ENCODE peak calls at places on chromosomes 7 and 10, in four cellular contexts. One of them, this sample, is unnamed.

GRCh38 chr10:32189400-32190084 is 133.3 kb upstream of the KIF5B start:
- DNase-seq in K562: peak
- DNase-seq in GM12878: no peak
- DNase-seq in HepG2: peak
- DNase-seq in this sample: no peak

GRCh38 chr10:90398551-90398950 is 459.3 kb downstream of the HTR7 start:
- DNase-seq in HepG2: no peak
- DNase-seq in K562: no peak
- DNase-seq in GM12878: no peak
- DNase-seq in this sample: no peak

GRCh38 chr7:68688416-68689086 is 909.7 kb upstream of the AUTS2 start:
- DNase-seq in HepG2: no peak
- DNase-seq in K562: no peak
- DNase-seq in GM12878: no peak
- DNase-seq in this sample: no peak

GRCh38 chr10:61257956-61258496 is 195.2 kb downstream of the TMEM26 start:
- DNase-seq in K562: no peak
- DNase-seq in HepG2: no peak
- DNase-seq in GM12878: no peak
- DNase-seq in this sample: no peak

GRCh38 chr10:81894616-81895015 is 19.6 kb downstream of the NRG3 start:
- DNase-seq in GM12878: no peak
- DNase-seq in K562: no peak
- DNase-seq in HepG2: no peak
- DNase-seq in this sample: no peak

GRCh38 chr7:113698556-113699220 is 220.1 kb downstream of the PPP1R3A start:
- DNase-seq in K562: peak
- DNase-seq in GM12878: no peak
- DNase-seq in HepG2: peak
- DNase-seq in this sample: no peak

GRCh38 chr10:78464118-78464855 is 430.6 kb downstream of the RPS24 start:
- DNase-seq in HepG2: no peak
- DNase-seq in GM12878: no peak
- DNase-seq in K562: no peak
- DNase-seq in this sample: no peak

GRCh38 chr7:93327006-93327633 is 95.0 kb downstream of the VPS50 start:
- DNase-seq in GM12878: no peak
- DNase-seq in HepG2: no peak
- DNase-seq in K562: no peak
- DNase-seq in this sample: no peak

GRCh38 chr10:70918851-70919530 is 30.6 kb upstream of the PCBD1 start:
- DNase-seq in HepG2: no peak
- DNase-seq in K562: peak
- DNase-seq in GM12878: no peak
- DNase-seq in this sample: no peak

GRCh38 chr7:18555968-18556367 is 60.4 kb downstream of the HDAC9 start:
- DNase-seq in GM12878: no peak
- DNase-seq in HepG2: no peak
- DNase-seq in K562: no peak
- DNase-seq in this sample: no peak

GRCh38 chr7:127907638-127908040 is 123.6 kb downstream of the LRRC4 start:
- DNase-seq in HepG2: peak
- DNase-seq in GM12878: no peak
- DNase-seq in K562: no peak
- DNase-seq in this sample: no peak

GRCh38 chr7:103714377-103714927 is 268.4 kb upstream of the SLC26A5 start:
- DNase-seq in K562: no peak
- DNase-seq in GM12878: no peak
- DNase-seq in HepG2: no peak
- DNase-seq in this sample: no peak

GRCh38 chr7:1709900-1710299 is 39.8 kb downstream of the ELFN1 start:
- DNase-seq in HepG2: no peak
- DNase-seq in K562: peak
- DNase-seq in GM12878: no peak
- DNase-seq in this sample: peak

GRCh38 chr10:5525581-5526271 is 965 bp downstream of the CALML3 start:
- DNase-seq in K562: no peak
- DNase-seq in HepG2: no peak
- DNase-seq in GM12878: no peak
- DNase-seq in this sample: no peak

GRCh38 chr7:40526951-40527350 is 392.1 kb downstream of the SUGCT start:
- DNase-seq in GM12878: no peak
- DNase-seq in HepG2: no peak
- DNase-seq in K562: no peak
- DNase-seq in this sample: no peak

GRCh38 chr10:79241990-79242619 is 105.2 kb upstream of the PPIF start:
- DNase-seq in K562: peak
- DNase-seq in GM12878: no peak
- DNase-seq in HepG2: no peak
- DNase-seq in this sample: no peak

GRCh38 chr7:151051108-151051507 is 2.8 kb downstream of the ASIC3 start:
- DNase-seq in K562: peak
- DNase-seq in GM12878: no peak
- DNase-seq in HepG2: no peak
- DNase-seq in this sample: no peak

GRCh38 chr10:30718877-30719268 is 89.3 kb upstream of the LYZL2 start:
- DNase-seq in HepG2: no peak
- DNase-seq in GM12878: no peak
- DNase-seq in K562: no peak
- DNase-seq in this sample: no peak

GRCh38 chr10:103985726-103986125 is 18.8 kb downstream of the SLK start:
- DNase-seq in K562: no peak
- DNase-seq in HepG2: no peak
- DNase-seq in GM12878: no peak
- DNase-seq in this sample: no peak

GRCh38 chr7:116541951-116542350 is 17.1 kb downstream of the CAV1 start:
- DNase-seq in HepG2: no peak
- DNase-seq in GM12878: no peak
- DNase-seq in K562: no peak
- DNase-seq in this sample: no peak

GRCh38 chr10:92124524-92125168 is 166.2 kb downstream of the CPEB3 start:
- DNase-seq in HepG2: peak
- DNase-seq in GM12878: no peak
- DNase-seq in K562: no peak
- DNase-seq in this sample: peak

DNA sequence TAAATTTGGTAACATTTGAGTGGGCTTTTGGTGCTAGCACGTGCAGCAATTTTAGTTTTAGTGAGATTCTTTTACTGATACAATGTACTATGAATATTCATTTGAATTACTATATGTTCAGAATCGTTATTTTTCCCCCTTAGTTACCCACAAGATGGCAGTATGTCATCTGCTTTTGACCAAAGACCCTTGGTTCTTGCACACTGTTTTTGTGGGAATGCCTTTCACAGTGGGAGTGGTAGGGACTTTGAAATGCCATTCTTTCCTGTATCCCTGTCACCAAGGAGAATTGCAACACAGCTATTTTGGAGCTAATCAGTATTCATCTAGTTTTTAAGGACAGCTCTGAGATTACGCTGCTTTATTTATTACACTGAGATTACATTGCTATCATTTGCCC is 40.6 kb downstream of the SEC23IP start:
- DNase-seq in K562: peak
- DNase-seq in GM12878: no peak
- DNase-seq in HepG2: peak
- DNase-seq in this sample: peak
- TF ChIP-seq KDM1A in K562: no peak
- TF ChIP-seq KDM1A in GM12878: no peak
- TF ChIP-seq KDM1A in HepG2: no peak
- TF ChIP-seq KDM1A in this sample: no peak

DNA sequence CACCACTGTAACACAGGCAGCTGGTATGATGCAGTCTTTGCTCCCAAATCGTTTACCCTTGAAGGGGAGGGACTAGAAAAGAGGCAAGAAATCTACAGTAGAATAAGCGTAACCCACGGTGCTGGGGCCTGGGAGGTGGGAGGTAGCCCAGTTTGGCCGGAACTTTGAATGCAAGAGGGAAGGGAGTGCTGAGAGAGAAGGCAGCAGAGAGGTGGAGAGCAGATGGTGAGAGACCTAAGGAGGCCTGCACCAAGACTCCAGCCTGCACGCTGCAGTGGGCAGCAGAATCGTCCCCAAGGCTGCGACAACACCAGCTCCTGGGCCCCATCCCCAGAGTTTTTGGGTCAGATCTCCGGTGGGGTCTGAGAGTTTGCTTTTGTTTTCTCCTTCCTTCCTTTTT is 547.5 kb downstream of the GALNT17 start:
- DNase-seq in HepG2: no peak
- DNase-seq in K562: no peak
- DNase-seq in GM12878: no peak
- DNase-seq in this sample: no peak
- TF ChIP-seq MYC in HepG2: no peak
- TF ChIP-seq MYC in K562: no peak
- TF ChIP-seq MYC in GM12878: no peak
- TF ChIP-seq MYC in this sample: no peak

GRCh38 chr7:30379131-30379530 is 94.7 kb downstream of the ZNRF2 start:
- DNase-seq in K562: no peak
- DNase-seq in HepG2: no peak
- DNase-seq in GM12878: no peak
- DNase-seq in this sample: no peak

GRCh38 chr7:30382607-30383006 is 96.0 kb downstream of the NOD1 start:
- DNase-seq in GM12878: no peak
- DNase-seq in HepG2: no peak
- DNase-seq in K562: no peak
- DNase-seq in this sample: no peak

GRCh38 chr7:30378275-30378674 is 93.9 kb downstream of the ZNRF2 start:
- DNase-seq in GM12878: no peak
- DNase-seq in K562: no peak
- DNase-seq in HepG2: peak
- DNase-seq in this sample: no peak

GRCh38 chr7:30379741-30380140 is 95.3 kb downstream of the ZNRF2 start:
- DNase-seq in K562: no peak
- DNase-seq in GM12878: no peak
- DNase-seq in HepG2: no peak
- DNase-seq in this sample: no peak

DNA sequence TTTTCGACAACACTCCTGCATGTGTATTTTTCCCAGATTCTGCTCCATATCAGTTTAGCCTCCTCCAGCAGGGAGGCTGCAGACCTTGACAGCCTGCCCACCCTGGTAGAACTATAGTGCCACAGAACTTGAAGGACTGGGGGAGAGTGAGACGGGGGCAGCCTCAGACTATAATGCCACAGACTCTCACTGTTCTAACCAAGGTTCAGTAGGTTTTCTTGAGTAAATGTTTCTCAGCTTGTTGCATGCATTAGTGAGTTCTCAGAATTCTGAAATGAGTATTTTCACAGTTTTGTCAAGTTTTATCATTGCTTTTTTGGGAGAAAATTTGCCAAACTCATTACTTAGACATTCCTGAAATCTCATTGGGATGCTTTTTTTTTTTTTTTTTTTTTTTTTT is 95.9 kb downstream of the ZNRF2 start:
- DNase-seq in GM12878: no peak
- DNase-seq in HepG2: no peak
- DNase-seq in K562: no peak
- DNase-seq in this sample: no peak
- TF ChIP-seq KDM1A in GM12878: no peak
- TF ChIP-seq KDM1A in HepG2: no peak
- TF ChIP-seq KDM1A in K562: no peak
- TF ChIP-seq KDM1A in this sample: no peak

DNA sequence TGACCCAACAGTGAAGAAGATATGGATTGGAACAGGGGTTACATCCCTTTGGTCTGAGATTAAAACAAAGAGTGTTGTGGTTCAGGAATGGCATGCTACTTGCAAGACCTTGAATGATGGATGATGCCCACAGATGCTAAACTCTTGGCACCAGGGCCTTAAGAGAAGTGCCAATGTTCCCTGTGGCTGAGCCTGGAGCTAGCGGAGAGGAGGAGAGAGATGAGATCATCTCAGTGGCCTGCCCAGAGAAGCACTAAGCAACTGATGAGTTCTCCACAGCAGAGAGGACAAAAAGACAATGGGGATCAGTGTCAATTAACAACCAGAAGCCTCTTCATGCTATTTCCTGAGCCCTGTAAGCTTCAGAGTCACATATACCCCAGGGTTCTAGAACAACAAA is 97.8 kb downstream of the ELAPOR2 start:
- DNase-seq in HepG2: no peak
- DNase-seq in K562: no peak
- DNase-seq in GM12878: no peak
- DNase-seq in this sample: no peak
- TF ChIP-seq MYC in HepG2: no peak
- TF ChIP-seq MYC in K562: no peak
- TF ChIP-seq MYC in GM12878: no peak
- TF ChIP-seq MYC in this sample: no peak